ENCODE peak calls at places on chromosomes 13 and 19, in four cellular contexts. S, N, G and K are unnamed samples.

GRCh38 chr19:54355675-54356074 is 9.1 kb downstream of the LAIR1 start:
- DNase-seq in S (no peak), N (no peak), G (no peak), K (no peak)

GRCh38 chr13:43895940-43896339 is 16.2 kb downstream of the LACC1 start:
- DNase-seq in S (no peak), N (no peak), G (no peak), K (no peak)

GRCh38 chr13:93249259-93249917 is 22.8 kb downstream of the GPC6 start:
- DNase-seq in S (no peak), N (peak), G (no peak), K (peak)

GRCh38 chr13:91280806-91281205 is 66.7 kb upstream of the MIR17HG start:
- DNase-seq in S (no peak), N (peak), G (no peak), K (peak)

GRCh38 chr13:46149272-46150133 is 32.5 kb downstream of the LCP1 start:
- DNase-seq in S (no peak), N (peak), G (no peak), K (peak)

GRCh38 chr13:97921146-97921776 is 32.2 kb upstream of the IPO5 start:
- DNase-seq in S (no peak), N (no peak), G (no peak), K (no peak)

GRCh38 chr13:98490195-98490771 is 86.6 kb downstream of the STK24 start:
- DNase-seq in S (no peak), N (no peak), G (no peak), K (no peak)

GRCh38 chr13:75391432-75392100 is 90.4 kb downstream of the TBC1D4 start:
- DNase-seq in S (no peak), N (no peak), G (no peak), K (no peak)

GRCh38 chr13:64073203-64073602 is 2657.6 kb upstream of the PCDH20 start:
- DNase-seq in S (no peak), N (no peak), G (no peak), K (no peak)

GRCh38 chr13:72536668-72537399 is 190.6 kb downstream of the MZT1 start:
- DNase-seq in S (no peak), N (no peak), G (no peak), K (no peak)

GRCh38 chr19:56170261-56170660 is 5.5 kb upstream of the GALP start:
- DNase-seq in S (peak), N (peak), G (peak), K (peak)

GRCh38 chr19:55340144-55340783 is 588 bp downstream of the KMT5C start:
- DNase-seq in S (peak), N (no peak), G (no peak), K (no peak)

GRCh38 chr13:51844862-51845573 is at the start of gene TMEM272:
- DNase-seq in S (peak), N (peak), G (no peak), K (no peak)

GRCh38 chr13:20193924-20194631 is 1.3 kb upstream of the GJB2 start:
- DNase-seq in S (no peak), N (no peak), G (no peak), K (peak)

GRCh38 chr19:51368366-51369282 is at the start of gene CLDND2:
- DNase-seq in S (no peak), N (no peak), G (no peak), K (no peak)

GRCh38 chr19:6239871-6240676 is 39.7 kb downstream of the MLLT1 start:
- DNase-seq in S (no peak), N (no peak), G (no peak), K (no peak)

GRCh38 chr19:6238256-6238642 is 41.5 kb downstream of the MLLT1 start:
- DNase-seq in S (no peak), N (no peak), G (no peak), K (no peak)

GRCh38 chr19:41241859-41242258 is 22.3 kb upstream of the HNRNPUL1 start:
- DNase-seq in S (no peak), N (no peak), G (no peak), K (no peak)

GRCh38 chr13:48712141-48712540 is 58.4 kb downstream of the CYSLTR2 start:
- DNase-seq in S (no peak), N (no peak), G (no peak), K (no peak)

GRCh38 chr19:51735759-51736449 is 12.1 kb upstream of the HAS1 start:
- DNase-seq in S (peak), N (no peak), G (no peak), K (no peak)

GRCh38 chr19:6580313-6580712 is 10.6 kb downstream of the CD70 start:
- DNase-seq in S (no peak), N (peak), G (peak), K (peak)

GRCh38 chr13:112142401-112142930 is 75.5 kb downstream of the SOX1 start:
- DNase-seq in S (no peak), N (no peak), G (no peak), K (no peak)

GRCh38 chr19:40278361-40279045 is 6.6 kb downstream of the AKT2 start:
- DNase-seq in S (no peak), N (no peak), G (no peak), K (no peak)

GRCh38 chr19:47176627-47177090 is 46.0 kb downstream of the SAE1 start:
- DNase-seq in S (no peak), N (no peak), G (peak), K (peak)

GRCh38 chr13:102680842-102681725 is 13.8 kb downstream of the METTL21C start:
- DNase-seq in S (no peak), N (no peak), G (no peak), K (no peak)

GRCh38 chr13:75326173-75327131 is 155.5 kb downstream of the TBC1D4 start:
- DNase-seq in S (no peak), N (no peak), G (no peak), K (peak)

GRCh38 chr13:24557121-24557520 is 44.5 kb upstream of the PARP4 start:
- DNase-seq in S (no peak), N (no peak), G (no peak), K (no peak)

GRCh38 chr19:36051637-36052036 is 2.4 kb downstream of the THAP8 start:
- DNase-seq in S (no peak), N (no peak), G (no peak), K (no peak)

GRCh38 chr19:36058481-36059179 is 3.9 kb downstream of the WDR62 start:
- DNase-seq in S (no peak), N (no peak), G (no peak), K (no peak)

GRCh38 chr19:36054733-36055686 is at the start of gene WDR62:
- DNase-seq in S (peak), N (peak), G (peak), K (no peak)

GRCh38 chr19:36051236-36051635 is 2.8 kb downstream of the THAP8 start:
- DNase-seq in S (no peak), N (no peak), G (no peak), K (no peak)

GRCh38 chr19:36054119-36054732 is at the start of gene THAP8:
- DNase-seq in S (peak), N (peak), G (peak), K (peak)
- TF ChIP-seq CTCF in S (peak), N (peak), G (peak), K (peak)

GRCh38 chr19:9834726-9835506 is at the start of gene PIN1:
- DNase-seq in S (peak), N (peak), G (peak), K (peak)

GRCh38 chr19:9835507-9835949 is 410 bp downstream of the PIN1 start:
- DNase-seq in S (no peak), N (no peak), G (no peak), K (no peak)

GRCh38 chr19:9838324-9838723 is 3.2 kb downstream of the PIN1 start:
- DNase-seq in S (no peak), N (no peak), G (no peak), K (no peak)

GRCh38 chr19:9834302-9834725 is 804 bp upstream of the PIN1 start:
- DNase-seq in S (no peak), N (no peak), G (no peak), K (no peak)

DNA sequence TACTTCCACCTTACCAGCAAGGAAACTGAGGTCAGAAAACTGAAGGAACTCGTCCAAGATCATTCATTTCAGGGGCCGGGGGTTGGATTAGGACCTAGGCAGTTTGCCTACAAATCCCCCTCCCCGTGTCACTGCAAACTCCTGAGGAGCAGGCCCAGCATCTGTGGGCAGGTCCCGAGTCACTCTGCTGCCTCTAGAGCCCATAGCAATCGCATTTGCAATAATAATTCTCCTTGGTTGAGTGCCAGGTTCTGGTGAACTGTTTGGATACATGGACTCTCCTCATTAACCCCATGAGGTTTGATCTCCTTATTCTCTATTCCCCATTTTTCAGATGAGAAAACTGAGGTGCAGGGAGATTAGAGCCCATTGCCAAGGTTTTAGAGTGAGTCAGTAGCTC is 903 bp downstream of the PIN1 start:
- DNase-seq in S (no peak), N (peak), G (no peak), K (no peak)
- TF ChIP-seq CTCF in S (no peak), N (peak), G (no peak), K (no peak)

GRCh38 chr19:27746691-27747380 is 1466.1 kb downstream of the UQCRFS1 start:
- DNase-seq in S (peak), N (peak), G (no peak), K (peak)
- TF ChIP-seq CTCF in S (peak), N (peak), G (peak), K (peak)

GRCh38 chr19:48445606-48446481 is at the start of gene GRWD1:
- DNase-seq in S (peak), N (peak), G (peak), K (peak)
- TF ChIP-seq CTCF in S (no peak), N (peak), G (peak), K (peak)

DNA sequence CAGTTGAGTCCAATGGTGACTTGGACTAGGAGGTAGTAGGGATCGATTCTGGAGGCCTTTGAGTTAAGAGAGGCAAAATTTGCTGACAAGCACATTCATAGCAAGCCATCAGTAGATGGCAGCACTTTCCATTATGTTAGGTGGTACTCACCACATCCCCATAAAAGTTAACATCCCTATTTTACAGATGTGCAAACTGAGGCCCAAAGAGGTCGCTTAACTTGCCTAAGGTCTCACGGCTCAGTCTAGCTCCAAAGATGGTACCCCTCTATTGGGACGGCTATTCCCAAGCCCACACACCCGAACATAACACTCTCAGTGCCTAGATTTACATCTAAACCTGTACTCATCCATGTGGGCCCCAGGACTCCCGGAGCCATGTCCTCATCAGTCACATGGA is 21.5 kb upstream of the FOSB start:
- DNase-seq in S (no peak), N (peak), G (no peak), K (no peak)
- TF ChIP-seq CTCF in S (peak), N (peak), G (peak), K (peak)

DNA sequence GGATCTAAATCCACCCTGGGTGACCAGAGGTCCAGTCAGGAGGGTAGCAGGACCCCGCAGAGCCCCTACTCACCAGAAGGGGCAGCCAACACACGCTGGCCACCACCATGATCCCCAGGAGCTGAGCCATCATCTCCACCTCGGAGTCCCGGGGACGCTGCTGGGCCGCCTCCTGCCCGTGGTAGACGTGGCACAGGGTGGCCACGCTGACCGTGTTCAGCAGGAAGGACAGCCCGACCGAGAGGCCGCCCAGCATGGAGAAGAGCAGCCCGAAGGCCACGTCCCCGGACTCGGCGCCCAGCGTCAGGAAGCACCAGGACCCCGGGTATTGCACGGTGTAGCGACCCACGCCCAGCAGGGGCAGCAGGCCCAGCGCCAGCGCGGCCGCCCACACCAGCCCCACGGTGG is 6.9 kb downstream of the TBXA2R start:
- DNase-seq in S (no peak), N (no peak), G (no peak), K (no peak)
- TF ChIP-seq CTCF in S (no peak), N (peak), G (no peak), K (no peak)

GRCh38 chr19:8210660-8211101 is 1.5 kb downstream of the CERS4 start:
- DNase-seq in S (no peak), N (no peak), G (no peak), K (no peak)
- TF ChIP-seq CTCF in S (no peak), N (no peak), G (no peak), K (no peak)

GRCh38 chr19:38869836-38870607 is 8.1 kb downstream of the RINL start:
- DNase-seq in S (peak), N (no peak), G (no peak), K (no peak)
- TF ChIP-seq CTCF in S (peak), N (peak), G (peak), K (peak)

DNA sequence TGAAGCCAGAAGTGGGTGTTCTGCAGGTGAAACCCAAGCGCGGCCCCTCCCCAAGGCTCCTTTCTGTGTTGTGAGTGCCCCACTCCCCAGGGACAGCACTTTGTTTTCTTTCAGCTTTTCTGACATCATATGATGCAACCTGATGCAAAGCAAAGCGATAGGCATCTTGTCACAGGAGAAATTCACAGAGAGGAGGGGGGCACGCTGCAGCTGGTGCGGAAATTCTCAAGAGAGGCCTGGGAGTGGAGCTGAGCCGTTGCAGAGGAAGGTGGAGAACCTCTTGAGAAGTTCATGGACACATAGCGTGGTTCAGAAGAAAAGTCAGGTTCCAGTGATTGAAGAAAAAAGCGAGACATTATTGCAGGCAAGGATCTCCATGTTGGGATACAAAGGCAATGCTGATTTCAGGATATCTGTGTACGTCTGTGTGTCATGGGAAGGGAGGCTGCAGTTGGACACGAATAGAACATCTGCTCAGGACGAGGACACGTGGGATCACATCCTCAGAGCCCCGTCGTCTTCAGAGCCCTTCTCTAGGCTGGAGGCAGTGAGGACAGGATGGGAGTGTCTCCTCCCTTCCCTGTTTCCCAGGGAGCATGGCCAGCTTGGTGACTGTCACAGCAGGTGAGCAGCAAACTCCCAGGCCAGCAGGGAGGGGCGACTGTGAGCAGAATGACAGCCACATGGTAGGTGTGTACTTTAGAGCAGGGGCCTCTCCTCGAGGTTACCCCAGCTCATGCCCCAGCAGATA is 79.2 kb downstream of the IRS2 start:
- DNase-seq in S (no peak), N (no peak), G (no peak), K (no peak)
- TF ChIP-seq CTCF in S (no peak), N (no peak), G (no peak), K (no peak)